ENCODE peak calls at places on chromosomes 6 and 20, in five cellular contexts. D is transverse colon, W is IMR-90, N is dorsolateral prefrontal cortex, I is lower lobe of right lung. H is an unnamed sample.

GRCh38 chr6:136823128-136823660 is 802 bp downstream of the PEX7 start:
- DNase-seq in N (peak; percentile 13), I (peak; percentile 47), W (no peak), D (no peak), H (no peak)

GRCh38 chr20:11686900-11687543 is 230.7 kb upstream of the BTBD3 start:
- DNase-seq in D (peak; percentile 30), N (peak; percentile 51), I (peak; percentile 34), W (peak; percentile 1), H (no peak)

GRCh38 chr6:116254297-116254724 is 436 bp upstream of the TSPYL4 start:
- DNase-seq in N (no peak), I (no peak), W (no peak), D (no peak), H (no peak)

GRCh38 chr6:111605100-111605748 is 454 bp downstream of the TRAF3IP2 start:
- DNase-seq in W (peak; percentile 86), I (peak; percentile 78), N (no peak), D (peak; percentile 64), H (no peak)

GRCh38 chr6:28585335-28585734 is 59.7 kb downstream of the GPX5 start:
- DNase-seq in I (no peak), D (no peak), N (no peak), W (peak; percentile 76), H (no peak)

GRCh38 chr6:44942201-44942600 is 385.9 kb upstream of the RUNX2 start:
- DNase-seq in I (no peak), D (no peak), W (no peak), N (no peak), H (no peak)

GRCh38 chr6:162509821-162510220 is 217.7 kb downstream of the PRKN start:
- DNase-seq in W (no peak), D (no peak), I (no peak), N (no peak), H (no peak)

GRCh38 chr6:88588938-88589337 is 374.5 kb downstream of the RNGTT start:
- DNase-seq in D (no peak), W (no peak), I (no peak), N (no peak), H (no peak)

GRCh38 chr6:139373154-139373927 is 1.1 kb downstream of the CITED2 start:
- DNase-seq in N (peak; percentile 72), W (peak; percentile 40), I (peak; percentile 82), D (peak; percentile 74), H (peak; percentile 78)

GRCh38 chr20:11651647-11652046 is 266.0 kb upstream of the BTBD3 start:
- DNase-seq in D (no peak), W (no peak), N (no peak), I (no peak), H (no peak)

GRCh38 chr20:59608871-59609270 is 4.5 kb downstream of the PHACTR3 start:
- DNase-seq in N (no peak), D (no peak), I (no peak), W (no peak), H (no peak)
- TF ChIP-seq CTCF in N (no peak), D (no peak), I (no peak), W (no peak), H (no peak)

GRCh38 chr20:37356387-37356786 is 10.4 kb downstream of the SRC start:
- DNase-seq in I (peak; percentile 85), D (peak; percentile 59), W (no peak), N (peak; percentile 44), H (no peak)
- H3K27ac ChIP-seq in I (peak overlapping the region; percentile 24), D (peak overlapping the region; percentile 34), W (no peak overlapping the region), N (peak overlapping the region; percentile 55), H (no peak overlapping the region)

GRCh38 chr20:36399969-36400545 is 93.9 kb downstream of the DLGAP4 start:
- DNase-seq in W (no peak), I (no peak), D (no peak), N (no peak), H (no peak)
- H3K27me3 ChIP-seq in W (peaks cover 37% of the 10 kb centered on the region), I (peaks cover 19% of the 10 kb centered on the region), D (peaks cover 38% of the 10 kb centered on the region), N (no peaks in the 10 kb centered on the region), H (peaks cover 22% of the 10 kb centered on the region)

GRCh38 chr6:149079456-149079855 is 238.1 kb upstream of the TAB2 start:
- DNase-seq in I (no peak), D (no peak), W (no peak), N (no peak), H (no peak)
- TF ChIP-seq CTCF in I (no peak), D (no peak), W (no peak), N (no peak), H (no peak)

GRCh38 chr20:38084425-38084951 is 50.9 kb downstream of the RPRD1B start:
- DNase-seq in W (peak; percentile 82), D (no peak), N (no peak), I (no peak), H (no peak)
- H3K27ac ChIP-seq in W (peak overlapping the region; percentile 88), D (peak overlapping the region; percentile 80), N (no peak overlapping the region), I (peak overlapping the region; percentile 61), H (no peak overlapping the region)

DNA sequence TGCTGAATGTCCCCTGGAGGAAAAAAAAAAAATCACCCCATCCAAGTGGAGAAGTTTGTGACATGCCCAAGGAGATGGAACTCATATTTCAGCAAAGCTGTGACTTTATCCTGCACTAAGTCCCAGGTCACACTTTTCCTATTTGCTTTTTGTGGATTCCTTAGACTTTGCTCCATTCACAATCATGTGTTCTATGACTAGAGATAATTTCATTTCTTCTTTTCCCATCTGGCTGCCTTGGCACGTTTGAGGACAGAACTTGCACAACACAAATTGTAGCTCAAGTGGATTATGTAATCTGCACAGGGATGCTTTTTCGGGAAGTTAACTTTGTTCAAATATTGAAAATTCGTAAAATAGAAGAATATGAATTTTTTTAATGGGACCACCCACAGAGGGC is 100.7 kb upstream of the PTPN1 start:
- DNase-seq in N (no peak), W (no peak), I (no peak), D (no peak), H (no peak)
- H3K27me3 ChIP-seq in N (no peaks in the 10 kb centered on the region), W (peaks cover 8% of the 10 kb centered on the region), I (no peaks in the 10 kb centered on the region), D (no peaks in the 10 kb centered on the region), H (no peaks in the 10 kb centered on the region)

DNA sequence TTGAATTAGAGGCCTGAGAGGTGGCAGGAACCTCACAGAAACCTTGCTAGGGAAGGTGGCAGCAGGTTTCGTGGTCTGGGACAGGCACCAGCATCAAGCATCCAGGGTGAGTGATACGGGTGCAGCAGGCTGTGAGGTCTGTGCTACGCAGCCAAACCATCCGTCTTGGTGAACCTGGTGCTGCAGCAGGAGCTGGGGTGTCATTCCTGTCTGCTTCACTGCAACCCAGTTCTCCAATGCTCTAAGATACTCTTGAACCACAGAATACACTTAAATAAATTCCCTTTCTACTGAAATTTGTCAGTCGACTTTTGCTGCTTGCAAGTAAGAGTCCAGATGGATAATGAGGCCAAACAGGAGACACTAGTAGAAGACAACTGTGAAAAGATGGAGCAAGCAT is 9.7 kb upstream of the CBLN4 start:
- DNase-seq in N (no peak), W (no peak), D (no peak), I (no peak), H (no peak)
- TF ChIP-seq CTCF in N (no peak), W (no peak), D (no peak), I (no peak), H (no peak)

DNA sequence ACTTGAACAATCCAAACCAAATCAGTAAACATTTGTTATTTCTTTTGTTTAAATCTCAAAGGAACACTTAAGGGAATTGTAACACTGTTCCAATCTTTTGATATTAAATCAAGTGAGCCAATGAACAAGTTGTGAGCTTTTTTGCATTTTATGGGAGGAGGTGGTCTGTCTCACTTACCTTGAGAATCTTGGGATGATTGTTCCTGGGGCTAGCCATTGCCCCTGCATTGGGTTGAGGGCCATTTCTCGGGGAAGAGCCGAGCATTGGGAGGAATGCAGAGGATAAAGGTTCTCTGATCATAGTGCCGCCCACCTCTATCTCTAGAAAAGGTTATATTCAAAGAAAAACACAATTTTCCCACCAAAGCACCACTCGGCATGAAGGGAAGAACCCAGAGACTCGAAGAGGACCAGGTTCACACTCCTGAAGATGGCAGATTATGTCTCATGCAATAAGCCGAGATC is 13.8 kb upstream of the TFB1M start:
- DNase-seq in W (no peak), D (no peak), I (no peak), N (no peak), H (no peak)
- H3K27ac ChIP-seq in W (peak overlapping the region; percentile 83), D (no peak overlapping the region), I (no peak overlapping the region), N (no peak overlapping the region), H (no peak overlapping the region)